ENCODE peak calls at places on chromosomes 13 and 19, in nine cellular contexts. Y is fibroblast of the aortic adventitia, V is right atrium auricular region, A is epithelial cell of esophagus, T is osteoblast, G is omental fat pad, S is endothelial cell of umbilical vein, J is heart left ventricle, F is cardiac fibroblast. X is an unnamed sample.

GRCh38 chr13:94435604-94436226 is 43.8 kb downstream of the DCT start:
- DNase-seq in Y (peak; percentile 74), V (no peak), A (peak; percentile 61), T (peak; percentile 82), G (no peak), S (peak; percentile 43), J (no peak), F (peak; percentile 72), X (no peak)

GRCh38 chr19:19937403-19937802 is 36.7 kb downstream of the ZNF93 start:
- DNase-seq in Y (no peak), V (no peak), A (no peak), T (no peak), G (no peak), S (no peak), J (no peak), F (no peak), X (no peak)

GRCh38 chr19:5624154-5624663 is 1.3 kb downstream of the SAFB start:
- DNase-seq in Y (peak; percentile 58), V (no peak), A (peak; percentile 30), T (no peak), G (no peak), S (peak; percentile 59), J (peak; percentile 43), F (peak; percentile 59), X (no peak)

GRCh38 chr19:8616861-8617260 is 6.3 kb upstream of the ADAMTS10 start:
- DNase-seq in Y (no peak), V (no peak), A (no peak), T (no peak), G (no peak), S (no peak), J (no peak), F (no peak), X (no peak)

GRCh38 chr19:42092350-42092749 is 16.4 kb downstream of the ZNF574 start:
- DNase-seq in Y (no peak), V (no peak), A (peak; percentile 54), T (peak; percentile 79), G (no peak), S (peak; percentile 92), J (no peak), F (peak; percentile 31), X (no peak)

GRCh38 chr13:98755116-98755515 is 2.6 kb upstream of the SLC15A1 start:
- DNase-seq in Y (no peak), V (no peak), A (no peak), T (peak; percentile 65), G (no peak), S (no peak), J (no peak), F (no peak), X (no peak)

GRCh38 chr19:17320435-17320834 is 11.1 kb downstream of the DDA1 start:
- DNase-seq in Y (no peak), V (no peak), A (no peak), T (peak; percentile 82), G (no peak), S (no peak), J (no peak), F (no peak), X (no peak)

GRCh38 chr19:45117167-45117594 is 24.2 kb downstream of the PPP1R37 start:
- DNase-seq in Y (no peak), V (no peak), A (no peak), T (no peak), G (no peak), S (no peak), J (no peak), F (no peak), X (no peak)

GRCh38 chr19:9850235-9850959 is 15.3 kb downstream of the PIN1 start:
- DNase-seq in Y (no peak), V (no peak), A (no peak), T (no peak), G (no peak), S (no peak), J (no peak), F (no peak), X (no peak)

GRCh38 chr13:44969858-44970484 is 19.3 kb downstream of the NUFIP1 start:
- DNase-seq in Y (peak; percentile 82), V (no peak), A (peak; percentile 56), T (no peak), G (no peak), S (peak; percentile 66), J (no peak), F (peak; percentile 82), X (no peak)

GRCh38 chr19:5075603-5076002 is 106.7 kb downstream of the KDM4B start:
- DNase-seq in Y (no peak), V (no peak), A (no peak), T (no peak), G (no peak), S (no peak), J (no peak), F (no peak), X (no peak)

GRCh38 chr13:113074876-113075275 is 30.7 kb upstream of the F7 start:
- DNase-seq in Y (no peak), V (no peak), A (no peak), T (no peak), G (no peak), S (no peak), J (no peak), F (no peak), X (no peak)

GRCh38 chr13:42814868-42815267 is 33.5 kb downstream of the FAM216B start:
- DNase-seq in Y (peak; percentile 87), V (no peak), A (peak; percentile 88), T (peak; percentile 65), G (no peak), S (no peak), J (no peak), F (peak; percentile 77), X (no peak)

GRCh38 chr19:13794388-13794751 is 873 bp upstream of the ZSWIM4 start:
- DNase-seq in Y (peak; percentile 94), V (peak; percentile 92), A (peak; percentile 68), T (peak; percentile 91), G (peak; percentile 77), S (peak; percentile 80), J (peak; percentile 87), F (peak; percentile 97), X (no peak)

GRCh38 chr13:48978942-48979601 is 3.4 kb downstream of the FNDC3A start:
- DNase-seq in Y (peak; percentile 51), V (no peak), A (no peak), T (no peak), G (no peak), S (no peak), J (no peak), F (peak; percentile 37), X (no peak)

GRCh38 chr13:77698211-77699058 is 948 bp downstream of the SLAIN1 start:
- DNase-seq in Y (no peak), V (no peak), A (no peak), T (peak; percentile 87), G (no peak), S (peak; percentile 31), J (peak; percentile 23), F (peak; percentile 2), X (peak; percentile 71)
- TF ChIP-seq CTCF in Y (no peak), V (no peak), A (no peak), T (no peak), G (no peak), S (no peak), J (no peak), F (no peak), X (peak; percentile 50)

DNA sequence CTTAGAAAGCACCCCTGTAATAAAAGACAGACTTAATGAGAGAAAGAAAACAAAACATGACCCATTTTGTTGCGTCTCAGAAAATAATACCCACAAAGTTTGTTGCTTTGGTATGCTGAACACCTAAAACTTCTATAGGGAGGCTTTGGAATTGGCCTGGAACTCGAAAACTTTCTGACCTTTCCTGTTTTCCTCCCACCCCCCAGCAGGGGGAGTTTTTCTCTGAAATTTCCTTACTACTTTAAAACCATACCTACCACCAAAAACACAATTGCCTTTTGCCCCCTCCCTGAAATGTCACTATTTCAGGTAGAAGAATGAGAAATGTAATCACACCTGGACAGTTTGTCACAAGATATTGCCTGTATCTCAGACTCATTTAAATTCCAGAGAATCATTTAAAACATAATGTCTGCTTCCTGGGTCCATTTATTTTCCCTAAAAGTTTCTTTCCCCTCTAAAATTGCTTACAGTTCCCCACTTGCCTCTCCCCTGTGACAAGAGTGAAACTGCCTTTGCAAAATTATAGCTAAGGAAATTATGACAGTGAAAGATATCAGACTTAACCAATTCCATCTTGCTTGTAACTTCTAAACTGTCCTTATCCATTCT is 2700.2 kb downstream of the PCDH9 start:
- DNase-seq in Y (peak; percentile 28), V (no peak), A (peak; percentile 17), T (no peak), G (no peak), S (no peak), J (no peak), F (peak; percentile 22), X (no peak)
- TF ChIP-seq CTCF in Y (peak; percentile 62), V (no peak), A (peak; percentile 58), T (peak; percentile 46), G (no peak), S (peak; percentile 37), J (peak; percentile 46), F (peak; percentile 68), X (peak; percentile 75)

GRCh38 chr13:73222627-73223026 is 163.8 kb downstream of the KLF5 start:
- DNase-seq in Y (no peak), V (no peak), A (no peak), T (no peak), G (no peak), S (no peak), J (no peak), F (no peak), X (no peak)
- TF ChIP-seq CTCF in Y (no peak), V (no peak), A (no peak), T (no peak), G (no peak), S (no peak), J (no peak), F (no peak), X (no peak)

GRCh38 chr19:33488826-33489225 is 32.8 kb downstream of the PEPD start:
- DNase-seq in Y (no peak), V (no peak), A (no peak), T (no peak), G (no peak), S (no peak), J (no peak), F (no peak), X (no peak)

GRCh38 chr19:33492951-33493350 is 28.6 kb downstream of the PEPD start:
- DNase-seq in Y (no peak), V (no peak), A (no peak), T (peak; percentile 46), G (no peak), S (no peak), J (no peak), F (no peak), X (no peak)

GRCh38 chr19:33490041-33490451 is 31.5 kb downstream of the PEPD start:
- DNase-seq in Y (no peak), V (no peak), A (no peak), T (no peak), G (no peak), S (no peak), J (no peak), F (no peak), X (no peak)

GRCh38 chr19:33493401-33494275 is 28.0 kb downstream of the PEPD start:
- DNase-seq in Y (no peak), V (no peak), A (no peak), T (peak; percentile 54), G (no peak), S (no peak), J (no peak), F (no peak), X (no peak)

DNA sequence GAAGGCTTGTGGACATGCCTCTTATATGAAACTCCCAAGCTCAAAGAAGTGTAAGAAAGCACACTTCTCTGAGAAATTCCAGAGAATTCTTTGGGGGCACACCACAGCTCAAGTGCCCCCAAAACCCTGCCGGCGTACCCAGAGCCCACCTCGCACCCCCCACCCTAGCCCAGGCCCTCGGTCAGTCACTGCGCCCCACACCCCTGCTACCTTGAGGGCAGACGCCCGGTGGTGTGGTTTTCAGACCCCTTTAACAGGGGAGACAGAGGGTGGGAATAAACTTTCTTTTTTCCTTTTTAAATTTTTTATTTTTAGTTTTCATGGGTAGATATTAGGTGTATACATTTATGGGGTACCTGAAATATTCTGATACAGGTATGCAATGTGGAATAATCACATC is 29.5 kb downstream of the PEPD start:
- DNase-seq in Y (no peak), V (no peak), A (no peak), T (peak; percentile 65), G (no peak), S (no peak), J (no peak), F (no peak), X (no peak)
- TF ChIP-seq CTCF in Y (no peak), V (no peak), A (no peak), T (no peak), G (no peak), S (no peak), J (no peak), F (no peak), X (no peak)

X was measured in type B pancreatic cell.